ENCODE peak calls at places on chromosomes 1 and 21, in nine cellular contexts. One of them, this sample, is unnamed.

GRCh38 chr21:44939532-44940115 is at the start of gene SLX9:
- DNase-seq in hypothalamus: peak; percentile 65
- DNase-seq in activated T-cell treated with anti-CD3 and anti-CD28 coated beads for 1 hour: peak; percentile 71
- DNase-seq in NCI-H2029: peak; percentile 75
- DNase-seq in NCI-H1105: peak; percentile 76
- DNase-seq in NCI-H1417: peak; percentile 91
- DNase-seq in chondrocyte: peak; percentile 93
- DNase-seq in RWPE1: peak; percentile 85
- DNase-seq in NCI-H510A: peak; percentile 70
- DNase-seq in this sample: peak; percentile 70

GRCh38 chr1:68624233-68624632 is 127.4 kb upstream of the DEPDC1 start:
- DNase-seq in chondrocyte: no peak
- DNase-seq in RWPE1: peak; percentile 64
- DNase-seq in NCI-H2029: no peak
- DNase-seq in NCI-H1417: no peak
- DNase-seq in activated T-cell treated with anti-CD3 and anti-CD28 coated beads for 1 hour: no peak
- DNase-seq in NCI-H1105: no peak
- DNase-seq in NCI-H510A: no peak
- DNase-seq in hypothalamus: no peak
- DNase-seq in this sample: no peak

GRCh38 chr21:45331521-45332257 is 44.0 kb upstream of the POFUT2 start:
- DNase-seq in chondrocyte: peak; percentile 79
- DNase-seq in NCI-H1417: no peak
- DNase-seq in RWPE1: no peak
- DNase-seq in NCI-H510A: no peak
- DNase-seq in NCI-H1105: no peak
- DNase-seq in NCI-H2029: no peak
- DNase-seq in activated T-cell treated with anti-CD3 and anti-CD28 coated beads for 1 hour: no peak
- DNase-seq in hypothalamus: no peak
- DNase-seq in this sample: no peak

GRCh38 chr1:155026154-155026553 is 7.4 kb downstream of the DCST2 start:
- DNase-seq in RWPE1: no peak
- DNase-seq in NCI-H1417: no peak
- DNase-seq in chondrocyte: no peak
- DNase-seq in NCI-H1105: no peak
- DNase-seq in activated T-cell treated with anti-CD3 and anti-CD28 coated beads for 1 hour: no peak
- DNase-seq in hypothalamus: no peak
- DNase-seq in NCI-H510A: no peak
- DNase-seq in NCI-H2029: no peak
- DNase-seq in this sample: no peak

GRCh38 chr1:34696230-34696629 is 58.6 kb upstream of the GJB5 start:
- DNase-seq in chondrocyte: no peak
- DNase-seq in NCI-H1105: no peak
- DNase-seq in NCI-H1417: no peak
- DNase-seq in NCI-H2029: no peak
- DNase-seq in NCI-H510A: no peak
- DNase-seq in RWPE1: peak; percentile 60
- DNase-seq in hypothalamus: no peak
- DNase-seq in activated T-cell treated with anti-CD3 and anti-CD28 coated beads for 1 hour: no peak
- DNase-seq in this sample: no peak

GRCh38 chr1:182575540-182576149 is 13.4 kb downstream of the RNASEL start:
- DNase-seq in NCI-H1417: no peak
- DNase-seq in hypothalamus: no peak
- DNase-seq in RWPE1: peak; percentile 73
- DNase-seq in NCI-H1105: no peak
- DNase-seq in chondrocyte: no peak
- DNase-seq in NCI-H2029: no peak
- DNase-seq in NCI-H510A: no peak
- DNase-seq in activated T-cell treated with anti-CD3 and anti-CD28 coated beads for 1 hour: no peak
- DNase-seq in this sample: no peak

GRCh38 chr1:223711173-223711572 is 1.2 kb upstream of the CAPN2 start:
- DNase-seq in hypothalamus: no peak
- DNase-seq in NCI-H1105: no peak
- DNase-seq in activated T-cell treated with anti-CD3 and anti-CD28 coated beads for 1 hour: no peak
- DNase-seq in NCI-H510A: no peak
- DNase-seq in chondrocyte: no peak
- DNase-seq in RWPE1: no peak
- DNase-seq in NCI-H2029: peak; percentile 31
- DNase-seq in NCI-H1417: no peak
- DNase-seq in this sample: no peak

GRCh38 chr1:229714964-229715603 is 89.0 kb downstream of the URB2 start:
- DNase-seq in NCI-H510A: no peak
- DNase-seq in activated T-cell treated with anti-CD3 and anti-CD28 coated beads for 1 hour: peak; percentile 6
- DNase-seq in NCI-H1105: no peak
- DNase-seq in chondrocyte: no peak
- DNase-seq in NCI-H2029: no peak
- DNase-seq in RWPE1: peak; percentile 25
- DNase-seq in NCI-H1417: no peak
- DNase-seq in hypothalamus: no peak
- DNase-seq in this sample: no peak

GRCh38 chr1:30407030-30407861 is 316.1 kb downstream of the MATN1 start:
- DNase-seq in NCI-H1105: no peak
- DNase-seq in activated T-cell treated with anti-CD3 and anti-CD28 coated beads for 1 hour: no peak
- DNase-seq in hypothalamus: no peak
- DNase-seq in RWPE1: no peak
- DNase-seq in NCI-H510A: no peak
- DNase-seq in chondrocyte: no peak
- DNase-seq in NCI-H2029: no peak
- DNase-seq in NCI-H1417: no peak
- DNase-seq in this sample: no peak

GRCh38 chr1:229225331-229225782 is 45.6 kb upstream of the RAB4A start:
- DNase-seq in NCI-H2029: no peak
- DNase-seq in NCI-H1105: peak; percentile 24
- DNase-seq in chondrocyte: no peak
- DNase-seq in activated T-cell treated with anti-CD3 and anti-CD28 coated beads for 1 hour: no peak
- DNase-seq in RWPE1: peak; percentile 69
- DNase-seq in NCI-H1417: no peak
- DNase-seq in NCI-H510A: peak; percentile 40
- DNase-seq in hypothalamus: no peak
- DNase-seq in this sample: no peak

GRCh38 chr1:17553970-17554369 is 14.5 kb downstream of the ARHGEF10L start:
- DNase-seq in chondrocyte: no peak
- DNase-seq in NCI-H510A: no peak
- DNase-seq in NCI-H2029: no peak
- DNase-seq in NCI-H1105: no peak
- DNase-seq in activated T-cell treated with anti-CD3 and anti-CD28 coated beads for 1 hour: no peak
- DNase-seq in hypothalamus: no peak
- DNase-seq in RWPE1: peak; percentile 91
- DNase-seq in NCI-H1417: no peak
- DNase-seq in this sample: no peak